ENCODE peak calls at places on chromosomes 11 and 22, in nine cellular contexts. One of them, this sample, is unnamed.
A peak's percentile ranks its signal among the peaks of the same experiment; 100 is the strongest.

GRCh38 chr11:12784445-12784844 is 110.2 kb downstream of the TEAD1 start:
- DNase-seq in HAP-1: no peak
- DNase-seq in heart right ventricle: no peak
- DNase-seq in dorsolateral prefrontal cortex: no peak
- DNase-seq in CD4-positive, CD25-positive, alpha-beta regulatory T cell: no peak
- DNase-seq in CD8-positive, alpha-beta memory T cell: no peak
- DNase-seq in colonic mucosa: no peak
- DNase-seq in left ventricle myocardium inferior: no peak
- DNase-seq in cardiac muscle cell: no peak
- DNase-seq in this sample: no peak

GRCh38 chr11:6615882-6616585 is 3.2 kb downstream of the TPP1 start:
- DNase-seq in CD4-positive, CD25-positive, alpha-beta regulatory T cell: no peak
- DNase-seq in cardiac muscle cell: no peak
- DNase-seq in HAP-1: no peak
- DNase-seq in colonic mucosa: no peak
- DNase-seq in dorsolateral prefrontal cortex: no peak
- DNase-seq in left ventricle myocardium inferior: no peak
- DNase-seq in heart right ventricle: no peak
- DNase-seq in CD8-positive, alpha-beta memory T cell: no peak
- DNase-seq in this sample: no peak

GRCh38 chr22:38923463-38924196 is 33.8 kb upstream of the APOBEC3A start:
- DNase-seq in heart right ventricle: peak; percentile 66
- DNase-seq in left ventricle myocardium inferior: peak; percentile 63
- DNase-seq in HAP-1: peak; percentile 91
- DNase-seq in colonic mucosa: peak; percentile 83
- DNase-seq in cardiac muscle cell: peak; percentile 28
- DNase-seq in CD8-positive, alpha-beta memory T cell: no peak
- DNase-seq in dorsolateral prefrontal cortex: peak; percentile 71
- DNase-seq in CD4-positive, CD25-positive, alpha-beta regulatory T cell: no peak
- DNase-seq in this sample: no peak

GRCh38 chr11:127252321-127252720 is 251.8 kb upstream of the KIRREL3 start:
- DNase-seq in heart right ventricle: no peak
- DNase-seq in cardiac muscle cell: no peak
- DNase-seq in CD8-positive, alpha-beta memory T cell: no peak
- DNase-seq in dorsolateral prefrontal cortex: no peak
- DNase-seq in colonic mucosa: no peak
- DNase-seq in left ventricle myocardium inferior: no peak
- DNase-seq in HAP-1: no peak
- DNase-seq in CD4-positive, CD25-positive, alpha-beta regulatory T cell: no peak
- DNase-seq in this sample: no peak

GRCh38 chr11:128501576-128502549 is 85.5 kb downstream of the ETS1 start:
- DNase-seq in colonic mucosa: no peak
- DNase-seq in CD4-positive, CD25-positive, alpha-beta regulatory T cell: no peak
- DNase-seq in HAP-1: no peak
- DNase-seq in left ventricle myocardium inferior: peak; percentile 50
- DNase-seq in dorsolateral prefrontal cortex: no peak
- DNase-seq in heart right ventricle: no peak
- DNase-seq in CD8-positive, alpha-beta memory T cell: no peak
- DNase-seq in cardiac muscle cell: no peak
- DNase-seq in this sample: no peak

GRCh38 chr22:39282642-39283311 is 36.6 kb downstream of the RPL3 start:
- DNase-seq in left ventricle myocardium inferior: no peak
- DNase-seq in colonic mucosa: no peak
- DNase-seq in CD8-positive, alpha-beta memory T cell: no peak
- DNase-seq in cardiac muscle cell: no peak
- DNase-seq in heart right ventricle: no peak
- DNase-seq in CD4-positive, CD25-positive, alpha-beta regulatory T cell: no peak
- DNase-seq in dorsolateral prefrontal cortex: no peak
- DNase-seq in HAP-1: no peak
- DNase-seq in this sample: no peak

GRCh38 chr11:134554106-134554505 is 142.1 kb upstream of the B3GAT1 start:
- DNase-seq in dorsolateral prefrontal cortex: no peak
- DNase-seq in cardiac muscle cell: no peak
- DNase-seq in left ventricle myocardium inferior: no peak
- DNase-seq in CD4-positive, CD25-positive, alpha-beta regulatory T cell: no peak
- DNase-seq in HAP-1: no peak
- DNase-seq in colonic mucosa: no peak
- DNase-seq in CD8-positive, alpha-beta memory T cell: no peak
- DNase-seq in heart right ventricle: no peak
- DNase-seq in this sample: no peak

GRCh38 chr11:126318642-126319373 is 14.9 kb downstream of the DCPS start:
- DNase-seq in CD4-positive, CD25-positive, alpha-beta regulatory T cell: peak; percentile 39
- DNase-seq in HAP-1: no peak
- DNase-seq in CD8-positive, alpha-beta memory T cell: no peak
- DNase-seq in dorsolateral prefrontal cortex: no peak
- DNase-seq in heart right ventricle: no peak
- DNase-seq in cardiac muscle cell: no peak
- DNase-seq in colonic mucosa: no peak
- DNase-seq in left ventricle myocardium inferior: peak; percentile 44
- DNase-seq in this sample: peak; percentile 74

GRCh38 chr11:32450372-32450771 is 15.0 kb upstream of the WT1 start:
- DNase-seq in CD4-positive, CD25-positive, alpha-beta regulatory T cell: no peak
- DNase-seq in cardiac muscle cell: no peak
- DNase-seq in left ventricle myocardium inferior: no peak
- DNase-seq in dorsolateral prefrontal cortex: no peak
- DNase-seq in HAP-1: no peak
- DNase-seq in colonic mucosa: no peak
- DNase-seq in heart right ventricle: no peak
- DNase-seq in CD8-positive, alpha-beta memory T cell: no peak
- DNase-seq in this sample: no peak

GRCh38 chr11:113448311-113448666 is 26.9 kb downstream of the DRD2 start:
- DNase-seq in cardiac muscle cell: no peak
- DNase-seq in CD4-positive, CD25-positive, alpha-beta regulatory T cell: no peak
- DNase-seq in left ventricle myocardium inferior: no peak
- DNase-seq in CD8-positive, alpha-beta memory T cell: no peak
- DNase-seq in dorsolateral prefrontal cortex: no peak
- DNase-seq in colonic mucosa: no peak
- DNase-seq in heart right ventricle: no peak
- DNase-seq in HAP-1: no peak
- DNase-seq in this sample: no peak

GRCh38 chr11:96054870-96055705 is 131.2 kb upstream of the MTMR2 start:
- DNase-seq in CD8-positive, alpha-beta memory T cell: no peak
- DNase-seq in left ventricle myocardium inferior: no peak
- DNase-seq in CD4-positive, CD25-positive, alpha-beta regulatory T cell: peak; percentile 53
- DNase-seq in dorsolateral prefrontal cortex: no peak
- DNase-seq in heart right ventricle: no peak
- DNase-seq in cardiac muscle cell: peak; percentile 39
- DNase-seq in colonic mucosa: no peak
- DNase-seq in HAP-1: peak; percentile 82
- DNase-seq in this sample: peak; percentile 27

GRCh38 chr22:27668828-27669797 is 132.4 kb downstream of the MN1 start:
- DNase-seq in HAP-1: peak; percentile 29
- DNase-seq in CD4-positive, CD25-positive, alpha-beta regulatory T cell: no peak
- DNase-seq in heart right ventricle: peak; percentile 78
- DNase-seq in colonic mucosa: peak; percentile 38
- DNase-seq in cardiac muscle cell: peak; percentile 61
- DNase-seq in CD8-positive, alpha-beta memory T cell: no peak
- DNase-seq in left ventricle myocardium inferior: peak; percentile 87
- DNase-seq in dorsolateral prefrontal cortex: no peak
- DNase-seq in this sample: no peak

GRCh38 chr11:107496011-107496410 is 38.4 kb upstream of the CWF19L2 start:
- DNase-seq in left ventricle myocardium inferior: no peak
- DNase-seq in heart right ventricle: no peak
- DNase-seq in CD8-positive, alpha-beta memory T cell: no peak
- DNase-seq in dorsolateral prefrontal cortex: no peak
- DNase-seq in colonic mucosa: no peak
- DNase-seq in HAP-1: peak; percentile 28
- DNase-seq in CD4-positive, CD25-positive, alpha-beta regulatory T cell: no peak
- DNase-seq in cardiac muscle cell: no peak
- DNase-seq in this sample: no peak

GRCh38 chr11:12785901-12786300 is 111.7 kb downstream of the TEAD1 start:
- DNase-seq in CD8-positive, alpha-beta memory T cell: no peak
- DNase-seq in cardiac muscle cell: no peak
- DNase-seq in left ventricle myocardium inferior: no peak
- DNase-seq in dorsolateral prefrontal cortex: no peak
- DNase-seq in colonic mucosa: no peak
- DNase-seq in HAP-1: no peak
- DNase-seq in CD4-positive, CD25-positive, alpha-beta regulatory T cell: no peak
- DNase-seq in heart right ventricle: no peak
- DNase-seq in this sample: no peak

GRCh38 chr11:34302046-34302921 is 55.5 kb downstream of the ABTB2 start:
- DNase-seq in colonic mucosa: no peak
- DNase-seq in CD4-positive, CD25-positive, alpha-beta regulatory T cell: no peak
- DNase-seq in dorsolateral prefrontal cortex: no peak
- DNase-seq in cardiac muscle cell: peak; percentile 53
- DNase-seq in CD8-positive, alpha-beta memory T cell: no peak
- DNase-seq in heart right ventricle: no peak
- DNase-seq in left ventricle myocardium inferior: no peak
- DNase-seq in HAP-1: no peak
- DNase-seq in this sample: peak; percentile 74

GRCh38 chr22:31148953-31149627 is 8.8 kb upstream of the PLA2G3 start:
- DNase-seq in left ventricle myocardium inferior: peak; percentile 66
- DNase-seq in HAP-1: peak; percentile 82
- DNase-seq in heart right ventricle: peak; percentile 72
- DNase-seq in dorsolateral prefrontal cortex: peak; percentile 38
- DNase-seq in CD4-positive, CD25-positive, alpha-beta regulatory T cell: peak; percentile 40
- DNase-seq in colonic mucosa: peak; percentile 76
- DNase-seq in CD8-positive, alpha-beta memory T cell: no peak
- DNase-seq in cardiac muscle cell: peak; percentile 89
- DNase-seq in this sample: peak; percentile 52

GRCh38 chr22:32474635-32475427 is at the start of gene FBXO7:
- DNase-seq in CD8-positive, alpha-beta memory T cell: peak; percentile 82
- DNase-seq in CD4-positive, CD25-positive, alpha-beta regulatory T cell: peak; percentile 91
- DNase-seq in dorsolateral prefrontal cortex: peak; percentile 87
- DNase-seq in heart right ventricle: peak; percentile 94
- DNase-seq in cardiac muscle cell: peak; percentile 97
- DNase-seq in HAP-1: peak; percentile 93
- DNase-seq in left ventricle myocardium inferior: peak; percentile 95
- DNase-seq in colonic mucosa: peak; percentile 92
- DNase-seq in this sample: peak; percentile 90

GRCh38 chr22:32476804-32477203 is 2.2 kb downstream of the FBXO7 start:
- DNase-seq in cardiac muscle cell: no peak
- DNase-seq in left ventricle myocardium inferior: no peak
- DNase-seq in colonic mucosa: no peak
- DNase-seq in CD4-positive, CD25-positive, alpha-beta regulatory T cell: no peak
- DNase-seq in CD8-positive, alpha-beta memory T cell: no peak
- DNase-seq in HAP-1: no peak
- DNase-seq in dorsolateral prefrontal cortex: no peak
- DNase-seq in heart right ventricle: no peak
- DNase-seq in this sample: no peak

GRCh38 chr22:32475428-32476010 is 908 bp downstream of the FBXO7 start:
- DNase-seq in dorsolateral prefrontal cortex: peak; percentile 31
- DNase-seq in cardiac muscle cell: peak; percentile 63
- DNase-seq in CD8-positive, alpha-beta memory T cell: no peak
- DNase-seq in left ventricle myocardium inferior: peak; percentile 26
- DNase-seq in CD4-positive, CD25-positive, alpha-beta regulatory T cell: peak; percentile 65
- DNase-seq in colonic mucosa: peak; percentile 59
- DNase-seq in heart right ventricle: peak; percentile 23
- DNase-seq in HAP-1: peak; percentile 51
- DNase-seq in this sample: peak; percentile 48

GRCh38 chr22:32476286-32476685 is 1.7 kb downstream of the FBXO7 start:
- DNase-seq in colonic mucosa: no peak
- DNase-seq in HAP-1: no peak
- DNase-seq in heart right ventricle: no peak
- DNase-seq in cardiac muscle cell: no peak
- DNase-seq in CD8-positive, alpha-beta memory T cell: no peak
- DNase-seq in CD4-positive, CD25-positive, alpha-beta regulatory T cell: peak; percentile 58
- DNase-seq in dorsolateral prefrontal cortex: no peak
- DNase-seq in left ventricle myocardium inferior: no peak
- DNase-seq in this sample: peak; percentile 47

DNA sequence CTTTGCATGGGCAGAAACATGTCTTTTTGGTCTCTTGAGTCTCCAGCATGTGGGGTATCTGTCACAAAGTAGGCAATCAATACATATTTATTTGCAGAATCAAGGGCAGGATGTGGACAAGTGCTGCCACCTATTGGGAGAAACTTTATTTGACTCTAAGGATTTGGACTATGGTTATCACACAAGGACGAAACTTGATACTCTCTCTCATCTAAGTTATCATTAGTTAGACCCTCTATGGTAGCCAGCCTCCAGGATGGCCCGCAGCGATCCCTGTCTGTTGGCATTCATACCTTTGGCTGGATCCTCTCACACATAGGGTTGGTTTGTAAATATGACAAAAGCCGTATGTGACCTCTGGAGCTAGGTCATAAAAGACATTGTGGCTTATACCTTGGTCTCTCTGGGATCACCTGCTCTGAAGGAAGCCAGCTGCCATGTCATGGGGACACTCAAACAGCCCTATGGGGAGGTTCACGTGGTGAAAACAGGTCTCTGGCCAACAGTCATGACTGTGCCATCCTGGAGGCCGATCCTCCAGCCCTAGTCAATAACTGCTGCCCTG is 1.1 kb upstream of the FBXO7 start:
- DNase-seq in left ventricle myocardium inferior: no peak
- DNase-seq in HAP-1: peak; percentile 54
- DNase-seq in heart right ventricle: no peak
- DNase-seq in dorsolateral prefrontal cortex: no peak
- DNase-seq in CD4-positive, CD25-positive, alpha-beta regulatory T cell: peak; percentile 77
- DNase-seq in CD8-positive, alpha-beta memory T cell: no peak
- DNase-seq in cardiac muscle cell: peak; percentile 73
- DNase-seq in colonic mucosa: peak; percentile 38
- DNase-seq in this sample: peak; percentile 80
- H3K4me3 ChIP-seq in left ventricle myocardium inferior: peak overlapping the region; percentile 92
- H3K4me3 ChIP-seq in HAP-1: no peak overlapping the region
- H3K4me3 ChIP-seq in heart right ventricle: no peak overlapping the region
- H3K4me3 ChIP-seq in dorsolateral prefrontal cortex: peak overlapping the region; percentile 88
- H3K4me3 ChIP-seq in CD4-positive, CD25-positive, alpha-beta regulatory T cell: peak overlapping the region; percentile 61
- H3K4me3 ChIP-seq in CD8-positive, alpha-beta memory T cell: peak overlapping the region; percentile 93
- H3K4me3 ChIP-seq in cardiac muscle cell: no peak overlapping the region
- H3K4me3 ChIP-seq in colonic mucosa: peak overlapping the region; percentile 72
- H3K4me3 ChIP-seq in this sample: peak overlapping the region; percentile 73

GRCh38 chr11:118915396-118915795 is 10.3 kb downstream of the BCL9L start:
- DNase-seq in heart right ventricle: no peak
- DNase-seq in left ventricle myocardium inferior: no peak
- DNase-seq in colonic mucosa: no peak
- DNase-seq in CD4-positive, CD25-positive, alpha-beta regulatory T cell: no peak
- DNase-seq in dorsolateral prefrontal cortex: no peak
- DNase-seq in CD8-positive, alpha-beta memory T cell: no peak
- DNase-seq in cardiac muscle cell: no peak
- DNase-seq in HAP-1: no peak
- DNase-seq in this sample: no peak
- H3K4me3 ChIP-seq in heart right ventricle: no peak overlapping the region
- H3K4me3 ChIP-seq in left ventricle myocardium inferior: peak overlapping the region; percentile 99
- H3K4me3 ChIP-seq in colonic mucosa: no peak overlapping the region
- H3K4me3 ChIP-seq in CD4-positive, CD25-positive, alpha-beta regulatory T cell: peak overlapping the region; percentile 53
- H3K4me3 ChIP-seq in dorsolateral prefrontal cortex: no peak overlapping the region
- H3K4me3 ChIP-seq in CD8-positive, alpha-beta memory T cell: peak overlapping the region; percentile 24
- H3K4me3 ChIP-seq in cardiac muscle cell: no peak overlapping the region
- H3K4me3 ChIP-seq in HAP-1: no peak overlapping the region
- H3K4me3 ChIP-seq in this sample: no peak overlapping the region

DNA sequence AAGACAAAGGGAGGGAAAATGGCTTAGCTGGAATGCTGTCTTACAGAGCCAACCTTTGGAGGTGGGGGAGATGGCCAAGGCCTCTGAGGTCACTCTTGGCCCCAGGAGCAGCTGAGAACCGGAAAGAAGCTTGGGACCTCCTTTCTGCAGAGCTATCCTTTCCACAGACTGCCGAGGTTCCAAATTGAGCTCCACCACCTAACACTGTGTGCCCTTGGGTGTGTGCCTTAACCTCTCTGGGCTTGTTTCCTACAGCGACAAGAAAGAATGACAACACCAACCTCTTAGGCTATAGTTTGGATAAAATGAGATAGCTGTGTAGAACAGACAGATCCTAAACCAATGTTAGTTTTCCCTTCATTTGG is 23.2 kb downstream of the RTN4RL2 start:
- DNase-seq in HAP-1: no peak
- DNase-seq in left ventricle myocardium inferior: no peak
- DNase-seq in CD4-positive, CD25-positive, alpha-beta regulatory T cell: no peak
- DNase-seq in CD8-positive, alpha-beta memory T cell: no peak
- DNase-seq in cardiac muscle cell: no peak
- DNase-seq in colonic mucosa: no peak
- DNase-seq in heart right ventricle: no peak
- DNase-seq in dorsolateral prefrontal cortex: no peak
- DNase-seq in this sample: no peak
- H3K4me3 ChIP-seq in HAP-1: no peak overlapping the region
- H3K4me3 ChIP-seq in left ventricle myocardium inferior: no peak overlapping the region
- H3K4me3 ChIP-seq in CD4-positive, CD25-positive, alpha-beta regulatory T cell: no peak overlapping the region
- H3K4me3 ChIP-seq in CD8-positive, alpha-beta memory T cell: no peak overlapping the region
- H3K4me3 ChIP-seq in cardiac muscle cell: no peak overlapping the region
- H3K4me3 ChIP-seq in colonic mucosa: no peak overlapping the region
- H3K4me3 ChIP-seq in heart right ventricle: no peak overlapping the region
- H3K4me3 ChIP-seq in dorsolateral prefrontal cortex: peak overlapping the region; percentile 58
- H3K4me3 ChIP-seq in this sample: no peak overlapping the region

GRCh38 chr11:27613670-27613950 is 86.6 kb downstream of the BDNF start:
- DNase-seq in colonic mucosa: no peak
- DNase-seq in left ventricle myocardium inferior: no peak
- DNase-seq in CD8-positive, alpha-beta memory T cell: no peak
- DNase-seq in HAP-1: no peak
- DNase-seq in dorsolateral prefrontal cortex: no peak
- DNase-seq in CD4-positive, CD25-positive, alpha-beta regulatory T cell: no peak
- DNase-seq in heart right ventricle: no peak
- DNase-seq in cardiac muscle cell: no peak
- DNase-seq in this sample: no peak
- H3K4me3 ChIP-seq in colonic mucosa: no peak overlapping the region
- H3K4me3 ChIP-seq in left ventricle myocardium inferior: no peak overlapping the region
- H3K4me3 ChIP-seq in CD8-positive, alpha-beta memory T cell: no peak overlapping the region
- H3K4me3 ChIP-seq in HAP-1: no peak overlapping the region
- H3K4me3 ChIP-seq in dorsolateral prefrontal cortex: no peak overlapping the region
- H3K4me3 ChIP-seq in CD4-positive, CD25-positive, alpha-beta regulatory T cell: no peak overlapping the region
- H3K4me3 ChIP-seq in heart right ventricle: no peak overlapping the region
- H3K4me3 ChIP-seq in cardiac muscle cell: no peak overlapping the region
- H3K4me3 ChIP-seq in this sample: no peak overlapping the region

This sample was measured in GM12865.